ENCODE peak calls at places on chromosome X, in seven cellular contexts. H is heart right ventricle, A is B cell, V is left lung, I is progenitor cell of endocrine pancreas, J is ascending aorta, F is neural crest cell. U is an unnamed sample.

GRCh38 chrX:134929813-134930212 is 61.0 kb upstream of the SMIM10 start:
- DNase-seq in H (no peak), A (no peak), V (no peak), I (no peak), J (no peak), F (no peak), U (peak; percentile 57)

GRCh38 chrX:10085223-10085622 is 71.6 kb upstream of the CLCN4 start:
- DNase-seq in H (no peak), A (no peak), V (no peak), I (no peak), J (no peak), F (no peak), U (no peak)

GRCh38 chrX:124239324-124239723 is 93.1 kb upstream of the TEX13D start:
- DNase-seq in H (no peak), A (no peak), V (no peak), I (no peak), J (no peak), F (no peak), U (peak; percentile 38)

GRCh38 chrX:18707442-18708049 is at the start of gene PPEF1:
- DNase-seq in H (no peak), A (no peak), V (no peak), I (no peak), J (no peak), F (no peak), U (no peak)

GRCh38 chrX:10008483-10009056 is 41.4 kb downstream of the CLDN34 start:
- DNase-seq in H (no peak), A (no peak), V (no peak), I (no peak), J (no peak), F (no peak), U (no peak)

GRCh38 chrX:39946822-39947221 is 150.9 kb downstream of the BCOR start:
- DNase-seq in H (no peak), A (no peak), V (no peak), I (no peak), J (no peak), F (no peak), U (no peak)

GRCh38 chrX:110284159-110284558 is 33.7 kb downstream of the AMMECR1 start:
- DNase-seq in H (no peak), A (no peak), V (no peak), I (no peak), J (no peak), F (no peak), U (no peak)

GRCh38 chrX:40078489-40079288 is 19.1 kb downstream of the BCOR start:
- DNase-seq in H (no peak), A (no peak), V (no peak), I (no peak), J (no peak), F (no peak), U (no peak)

GRCh38 chrX:40109288-40110008 is 11.7 kb upstream of the BCOR start:
- DNase-seq in H (peak; percentile 59), A (peak; percentile 59), V (no peak), I (peak; percentile 40), J (no peak), F (no peak), U (peak; percentile 45)

GRCh38 chrX:9486786-9487185 is 21.9 kb downstream of the TBL1X start:
- DNase-seq in H (no peak), A (no peak), V (no peak), I (no peak), J (no peak), F (no peak), U (no peak)

GRCh38 chrX:140360284-140360683 is 144.6 kb downstream of the SOX3 start:
- DNase-seq in H (no peak), A (no peak), V (no peak), I (no peak), J (no peak), F (no peak), U (no peak)

GRCh38 chrX:153829549-153829798 is 870 bp downstream of the PDZD4 start:
- DNase-seq in H (no peak), A (no peak), V (no peak), I (no peak), J (no peak), F (no peak), U (no peak)

GRCh38 chrX:14630724-14631123 is 101.4 kb downstream of the GLRA2 start:
- DNase-seq in H (no peak), A (no peak), V (no peak), I (no peak), J (no peak), F (no peak), U (peak; percentile 0)
- TF ChIP-seq CTCF in H (no peak), A (no peak), V (no peak), I (no peak), J (no peak), F (no peak), U (no peak)

GRCh38 chrX:100424012-100424411 is 13.9 kb upstream of the PCDH19 start:
- DNase-seq in H (no peak), A (no peak), V (no peak), I (no peak), J (no peak), F (no peak), U (no peak)
- TF ChIP-seq CTCF in H (no peak), A (no peak), V (no peak), I (peak; percentile 50), J (no peak), F (peak; percentile 52), U (no peak)

GRCh38 chrX:86051741-86052140 is 4.4 kb upstream of the CHM start:
- DNase-seq in H (no peak), A (no peak), V (no peak), I (no peak), J (no peak), F (no peak), U (no peak)
- TF ChIP-seq CTCF in H (no peak), A (no peak), V (no peak), I (no peak), J (no peak), F (no peak), U (no peak)

DNA sequence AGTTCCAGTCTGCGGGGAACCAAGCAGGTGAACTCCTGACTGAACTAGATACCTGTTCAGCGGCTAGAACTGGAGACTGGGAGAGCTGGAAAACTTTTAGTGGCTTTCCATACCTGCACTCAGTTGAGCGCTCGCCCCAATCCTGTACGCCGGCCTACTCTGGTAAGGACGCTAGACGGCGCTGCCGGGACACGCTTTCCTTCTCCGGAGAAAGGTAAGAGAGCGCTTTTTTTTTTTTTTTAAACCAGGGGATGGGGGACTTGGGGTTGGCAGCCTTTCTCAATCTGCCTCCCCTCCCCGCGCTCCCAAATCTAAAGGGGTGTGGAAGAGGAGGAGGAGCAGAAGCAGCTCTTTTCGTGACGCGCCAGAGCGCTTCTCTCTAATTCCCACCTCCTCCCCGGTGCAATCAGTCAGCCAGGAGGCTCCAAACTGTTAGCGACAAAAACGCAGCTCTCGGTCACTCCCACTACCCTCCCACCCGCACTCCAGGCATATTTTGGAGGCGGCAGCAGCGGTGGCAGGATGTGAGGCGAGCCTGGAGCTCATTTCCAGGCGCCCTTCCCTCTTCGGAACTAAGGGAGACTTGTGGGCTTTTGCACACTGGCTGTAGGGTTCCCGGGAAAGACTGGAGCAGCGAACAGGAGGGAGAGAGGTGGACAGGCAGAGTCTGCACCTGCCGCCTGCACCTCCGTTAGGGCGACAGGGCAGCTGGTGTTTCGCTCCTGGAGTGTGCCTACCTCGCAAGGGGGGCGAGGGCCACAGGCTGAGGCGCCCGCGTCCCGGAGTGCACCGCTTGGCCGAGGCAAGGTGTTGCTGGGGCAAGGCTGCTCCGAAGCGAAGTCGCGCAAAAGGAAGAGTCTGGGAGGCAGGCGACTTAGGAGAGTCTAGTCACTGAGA is at the start of gene IL1RAPL2:
- DNase-seq in H (peak; percentile 4), A (no peak), V (no peak), I (peak; percentile 53), J (no peak), F (peak; percentile 46), U (peak; percentile 45)
- TF ChIP-seq CTCF in H (no peak), A (no peak), V (no peak), I (peak; percentile 72), J (peak; percentile 8), F (peak; percentile 71), U (peak; percentile 21)

GRCh38 chrX:12770440-12770839 is 20.8 kb upstream of the PRPS2 start:
- DNase-seq in H (no peak), A (no peak), V (no peak), I (no peak), J (no peak), F (no peak), U (no peak)
- TF ChIP-seq CTCF in H (peak; percentile 16), A (peak; percentile 51), V (peak; percentile 40), I (peak; percentile 60), J (peak; percentile 56), F (peak; percentile 70), U (peak; percentile 65)

GRCh38 chrX:38282044-38282443 is 45.3 kb downstream of the RPGR start:
- DNase-seq in H (peak; percentile 4), A (no peak), V (no peak), I (no peak), J (no peak), F (no peak), U (no peak)
- TF ChIP-seq CTCF in H (peak; percentile 16), A (no peak), V (peak; percentile 11), I (no peak), J (peak; percentile 42), F (peak; percentile 16), U (no peak)

DNA sequence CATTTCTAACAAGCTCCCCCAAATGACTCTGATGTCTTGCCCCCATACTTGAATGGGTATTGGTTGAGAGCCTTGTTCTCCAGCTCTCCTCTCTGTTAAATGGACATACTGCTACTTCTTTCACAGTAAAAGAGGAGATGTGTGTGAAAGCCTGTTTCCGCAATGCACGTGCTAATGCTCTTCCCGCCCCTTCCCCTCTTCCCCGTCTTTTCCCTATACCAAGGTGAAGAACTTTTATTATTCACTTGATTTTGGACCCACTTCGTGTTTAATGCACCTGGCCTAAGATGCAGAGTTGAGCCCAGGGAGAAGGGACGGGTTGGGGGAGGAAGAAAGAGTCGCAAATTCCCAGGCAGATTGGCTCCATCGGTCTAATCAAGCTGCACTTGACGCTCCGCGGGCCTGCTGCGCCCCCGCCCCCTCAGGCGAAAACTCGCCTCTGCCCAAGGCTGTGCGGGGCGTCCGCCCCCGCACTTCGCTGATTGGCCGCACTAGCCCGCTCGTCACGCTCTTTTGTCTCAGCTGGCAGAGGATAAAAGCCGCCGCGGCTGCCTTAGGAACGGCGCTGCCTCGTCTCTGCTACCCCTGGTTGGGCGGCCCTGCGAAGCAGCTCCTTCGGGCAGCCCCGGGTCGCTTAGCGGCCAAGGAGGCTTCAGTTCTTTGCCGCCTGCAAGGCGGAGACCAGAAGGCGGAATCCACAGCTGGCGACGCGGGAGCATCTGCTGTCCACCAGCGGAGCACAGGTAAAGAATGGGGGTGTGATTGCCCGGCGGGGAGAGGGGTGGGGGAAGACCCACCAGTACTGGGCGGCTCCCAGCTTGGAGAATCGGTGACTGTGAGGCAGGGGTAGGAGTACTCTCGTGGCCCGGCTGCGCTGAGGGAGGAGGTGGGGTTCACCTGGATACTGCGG is at the start of gene ZCCHC12:
- DNase-seq in H (peak; percentile 4), A (peak; percentile 69), V (peak; percentile 46), I (peak; percentile 44), J (no peak), F (peak; percentile 60), U (peak; percentile 59)
- TF ChIP-seq CTCF in H (no peak), A (no peak), V (no peak), I (no peak), J (no peak), F (no peak), U (no peak)

DNA sequence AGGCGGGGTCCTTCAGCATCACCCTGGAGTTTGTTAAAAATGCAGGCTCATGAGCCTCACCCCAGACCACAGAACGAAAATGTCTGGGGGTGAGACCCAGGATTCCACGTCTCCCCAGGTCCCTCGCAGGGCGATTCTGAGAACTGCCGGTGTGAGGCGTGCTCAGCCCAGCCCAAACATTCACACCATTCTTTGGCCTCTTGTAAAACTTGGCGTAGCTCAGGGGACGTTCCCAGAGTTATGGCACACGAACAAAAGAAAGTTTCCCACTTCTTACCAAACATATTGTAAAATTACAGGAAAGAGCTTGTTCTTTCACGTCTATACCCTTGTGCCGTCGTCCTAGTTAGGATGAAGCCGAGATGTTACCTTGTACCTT is 12.9 kb downstream of the CD99 start:
- DNase-seq in H (peak; percentile 38), A (no peak), V (no peak), I (no peak), J (no peak), F (no peak), U (peak; percentile 36)
- TF ChIP-seq CTCF in H (no peak), A (no peak), V (peak; percentile 10), I (no peak), J (peak; percentile 37), F (no peak), U (no peak)

U was measured in activated CD8-positive, alpha-beta T cell treated with anti-CD3 and anti-CD28 coated beads for 36 hours.